ENCODE peak calls at places on chromosomes 7 and 10, in ten cellular contexts. One of them, this sample, is unnamed.

GRCh38 chr7:123748734-123749536 is at the start of gene WASL:
- DNase-seq in cardiac fibroblast: peak
- DNase-seq in nephron progenitor cell: peak
- DNase-seq in aorta: peak
- DNase-seq in esophagus squamous epithelium: peak
- DNase-seq in NCI-H2029 treated with DMSO at 0.1 percent for 48 hours: peak
- DNase-seq in SW 1271: peak
- DNase-seq in mammary epithelial cell: peak
- DNase-seq in KG1: peak
- DNase-seq in amygdala: peak
- DNase-seq in this sample: peak

GRCh38 chr10:86536294-86536861 is 14.8 kb upstream of the WAPL start:
- DNase-seq in KG1: no peak
- DNase-seq in SW 1271: no peak
- DNase-seq in mammary epithelial cell: no peak
- DNase-seq in cardiac fibroblast: no peak
- DNase-seq in nephron progenitor cell: no peak
- DNase-seq in esophagus squamous epithelium: no peak
- DNase-seq in aorta: no peak
- DNase-seq in amygdala: no peak
- DNase-seq in NCI-H2029 treated with DMSO at 0.1 percent for 48 hours: no peak
- DNase-seq in this sample: no peak

GRCh38 chr7:139727151-139727705 is 50.6 kb downstream of the HIPK2 start:
- DNase-seq in nephron progenitor cell: no peak
- DNase-seq in aorta: no peak
- DNase-seq in amygdala: no peak
- DNase-seq in mammary epithelial cell: peak
- DNase-seq in NCI-H2029 treated with DMSO at 0.1 percent for 48 hours: no peak
- DNase-seq in esophagus squamous epithelium: no peak
- DNase-seq in KG1: no peak
- DNase-seq in cardiac fibroblast: peak
- DNase-seq in SW 1271: no peak
- DNase-seq in this sample: no peak

GRCh38 chr7:91235211-91235832 is 28.9 kb upstream of the FZD1 start:
- DNase-seq in amygdala: no peak
- DNase-seq in mammary epithelial cell: no peak
- DNase-seq in nephron progenitor cell: no peak
- DNase-seq in KG1: no peak
- DNase-seq in cardiac fibroblast: no peak
- DNase-seq in aorta: no peak
- DNase-seq in SW 1271: no peak
- DNase-seq in esophagus squamous epithelium: no peak
- DNase-seq in NCI-H2029 treated with DMSO at 0.1 percent for 48 hours: no peak
- DNase-seq in this sample: no peak

GRCh38 chr7:49483142-49483541 is 290.3 kb upstream of the VWC2 start:
- DNase-seq in NCI-H2029 treated with DMSO at 0.1 percent for 48 hours: no peak
- DNase-seq in aorta: no peak
- DNase-seq in nephron progenitor cell: no peak
- DNase-seq in amygdala: no peak
- DNase-seq in SW 1271: no peak
- DNase-seq in esophagus squamous epithelium: no peak
- DNase-seq in mammary epithelial cell: no peak
- DNase-seq in KG1: no peak
- DNase-seq in cardiac fibroblast: no peak
- DNase-seq in this sample: no peak

GRCh38 chr10:114151486-114151885 is 22.5 kb downstream of the CCDC186 start:
- DNase-seq in amygdala: no peak
- DNase-seq in nephron progenitor cell: no peak
- DNase-seq in SW 1271: peak
- DNase-seq in KG1: no peak
- DNase-seq in NCI-H2029 treated with DMSO at 0.1 percent for 48 hours: no peak
- DNase-seq in esophagus squamous epithelium: no peak
- DNase-seq in mammary epithelial cell: peak
- DNase-seq in cardiac fibroblast: peak
- DNase-seq in aorta: no peak
- DNase-seq in this sample: no peak

GRCh38 chr10:34758447-34758996 is 56.6 kb downstream of the PARD3 start:
- DNase-seq in KG1: no peak
- DNase-seq in nephron progenitor cell: no peak
- DNase-seq in mammary epithelial cell: peak
- DNase-seq in cardiac fibroblast: peak
- DNase-seq in SW 1271: peak
- DNase-seq in NCI-H2029 treated with DMSO at 0.1 percent for 48 hours: no peak
- DNase-seq in aorta: no peak
- DNase-seq in esophagus squamous epithelium: no peak
- DNase-seq in amygdala: no peak
- DNase-seq in this sample: no peak

GRCh38 chr10:1688531-1688930 is 48.8 kb downstream of the ADARB2 start:
- DNase-seq in esophagus squamous epithelium: no peak
- DNase-seq in nephron progenitor cell: no peak
- DNase-seq in amygdala: no peak
- DNase-seq in mammary epithelial cell: no peak
- DNase-seq in NCI-H2029 treated with DMSO at 0.1 percent for 48 hours: no peak
- DNase-seq in KG1: no peak
- DNase-seq in SW 1271: no peak
- DNase-seq in cardiac fibroblast: no peak
- DNase-seq in aorta: no peak
- DNase-seq in this sample: no peak

GRCh38 chr7:128347573-128348147 is 4.0 kb upstream of the RBM28 start:
- DNase-seq in esophagus squamous epithelium: no peak
- DNase-seq in NCI-H2029 treated with DMSO at 0.1 percent for 48 hours: no peak
- DNase-seq in nephron progenitor cell: peak
- DNase-seq in mammary epithelial cell: no peak
- DNase-seq in amygdala: peak
- DNase-seq in aorta: peak
- DNase-seq in cardiac fibroblast: peak
- DNase-seq in KG1: no peak
- DNase-seq in SW 1271: no peak
- DNase-seq in this sample: no peak

GRCh38 chr7:156652886-156653568 is 12.5 kb downstream of the RNF32 start:
- DNase-seq in esophagus squamous epithelium: no peak
- DNase-seq in KG1: no peak
- DNase-seq in aorta: no peak
- DNase-seq in SW 1271: no peak
- DNase-seq in mammary epithelial cell: peak
- DNase-seq in nephron progenitor cell: no peak
- DNase-seq in NCI-H2029 treated with DMSO at 0.1 percent for 48 hours: no peak
- DNase-seq in amygdala: no peak
- DNase-seq in cardiac fibroblast: no peak
- DNase-seq in this sample: no peak

GRCh38 chr10:132195366-132196075 is 8.8 kb downstream of the DPYSL4 start:
- DNase-seq in amygdala: no peak
- DNase-seq in cardiac fibroblast: no peak
- DNase-seq in aorta: peak
- DNase-seq in NCI-H2029 treated with DMSO at 0.1 percent for 48 hours: no peak
- DNase-seq in esophagus squamous epithelium: no peak
- DNase-seq in KG1: no peak
- DNase-seq in SW 1271: no peak
- DNase-seq in mammary epithelial cell: no peak
- DNase-seq in nephron progenitor cell: no peak
- DNase-seq in this sample: no peak